ENCODE peak calls at places on chromosomes 5 and 9, in six cellular contexts. I is CD8-positive, alpha-beta memory T cell; M is left lung; J is CD4-positive, alpha-beta memory T cell; U is H1; E is neuronal stem cell. F is an unnamed sample. For H3K36me3, the result is how much of the 10 kb centered on the place peaks cover.

GRCh38 chr9:91778031-91778430 is 172.0 kb downstream of the ROR2 start:
- DNase-seq in I (no peak), M (no peak), J (no peak), U (no peak), E (no peak), F (no peak)

GRCh38 chr5:79886456-79886855 is 104.6 kb downstream of the MTX3 start:
- DNase-seq in I (no peak), M (no peak), J (no peak), U (no peak), E (no peak), F (no peak)

GRCh38 chr5:121399879-121400278 is 451.8 kb upstream of the FTMT start:
- DNase-seq in I (no peak), M (no peak), J (no peak), U (no peak), E (no peak), F (no peak)

GRCh38 chr5:142716963-142717362 is 31.1 kb upstream of the FGF1 start:
- DNase-seq in I (no peak), M (peak), J (peak), U (no peak), E (no peak), F (no peak)

GRCh38 chr5:10701567-10702039 is 59.4 kb downstream of the DAP start:
- DNase-seq in I (no peak), M (no peak), J (no peak), U (peak), E (peak), F (peak)

GRCh38 chr5:60295423-60295822 is 401.9 kb upstream of the PDE4D start:
- DNase-seq in I (no peak), M (no peak), J (no peak), U (peak), E (peak), F (no peak)

GRCh38 chr9:83706703-83707517 is 848 bp downstream of the UBQLN1 start:
- DNase-seq in I (peak), M (peak), J (peak), U (peak), E (peak), F (peak)

GRCh38 chr9:82574911-82575310 is 488.0 kb downstream of the RASEF start:
- DNase-seq in I (no peak), M (no peak), J (no peak), U (no peak), E (no peak), F (no peak)

GRCh38 chr5:116964438-116964837 is 389.8 kb upstream of the SEMA6A start:
- DNase-seq in I (no peak), M (no peak), J (no peak), U (no peak), E (no peak), F (no peak)

GRCh38 chr5:31581498-31582099 is 49.5 kb downstream of the C5orf22 start:
- DNase-seq in I (no peak), M (no peak), J (peak), U (no peak), E (peak), F (peak)

GRCh38 chr9:124779368-124780059 is 2.6 kb downstream of the OLFML2A start:
- DNase-seq in I (no peak), M (no peak), J (no peak), U (peak), E (no peak), F (no peak)

GRCh38 chr9:111030492-111030891 is 7.8 kb downstream of the LPAR1 start:
- DNase-seq in I (no peak), M (no peak), J (no peak), U (no peak), E (no peak), F (no peak)

GRCh38 chr9:129287595-129288305 is 109.7 kb upstream of the IER5L start:
- DNase-seq in I (no peak), M (peak), J (no peak), U (peak), E (no peak), F (no peak)

GRCh38 chr5:143539742-143540141 is 136.3 kb upstream of the NR3C1 start:
- DNase-seq in I (no peak), M (no peak), J (no peak), U (no peak), E (no peak), F (no peak)

GRCh38 chr9:36319806-36320205 is 61.6 kb upstream of the GNE start:
- DNase-seq in I (no peak), M (peak), J (no peak), U (no peak), E (no peak), F (no peak)

GRCh38 chr5:180120221-180121101 is 48.9 kb upstream of the RNF130 start:
- DNase-seq in I (no peak), M (peak), J (no peak), U (no peak), E (no peak), F (no peak)

GRCh38 chr9:76336027-76336426 is 58.2 kb downstream of the RFK start:
- DNase-seq in I (no peak), M (no peak), J (no peak), U (no peak), E (no peak), F (no peak)

GRCh38 chr5:104859437-104859836 is 1296.8 kb upstream of the NUDT12 start:
- DNase-seq in I (no peak), M (no peak), J (no peak), U (no peak), E (no peak), F (no peak)

GRCh38 chr9:133837644-133838597 is 99.8 kb upstream of the SARDH start:
- DNase-seq in I (no peak), M (no peak), J (no peak), U (no peak), E (peak), F (no peak)

GRCh38 chr5:166341708-166342329 is 1949.6 kb upstream of the WWC1 start:
- DNase-seq in I (no peak), M (no peak), J (no peak), U (no peak), E (no peak), F (no peak)

GRCh38 chr9:129458155-129458661 is 162.7 kb downstream of the C9orf50 start:
- DNase-seq in I (peak), M (peak), J (peak), U (no peak), E (no peak), F (no peak)

GRCh38 chr5:181260720-181261319 is at the start of gene TRIM52:
- DNase-seq in I (peak), M (peak), J (peak), U (peak), E (peak), F (peak)

GRCh38 chr9:69549310-69550202 is 122.6 kb downstream of the APBA1 start:
- DNase-seq in I (no peak), M (no peak), J (peak), U (no peak), E (no peak), F (no peak)

GRCh38 chr5:146291421-146292074 is 47.1 kb upstream of the POU4F3 start:
- DNase-seq in I (no peak), M (no peak), J (peak), U (no peak), E (peak), F (peak)

GRCh38 chr5:142013734-142014495 is 1.1 kb upstream of the GNPDA1 start:
- DNase-seq in I (no peak), M (peak), J (no peak), U (no peak), E (no peak), F (no peak)

GRCh38 chr9:112078432-112078831 is 96.7 kb downstream of the SUSD1 start:
- DNase-seq in I (no peak), M (no peak), J (no peak), U (no peak), E (no peak), F (no peak)

GRCh38 chr5:61366841-61367240 is 34.8 kb downstream of the ZSWIM6 start:
- DNase-seq in I (no peak), M (no peak), J (no peak), U (no peak), E (no peak), F (no peak)

GRCh38 chr5:107376546-107377276 is 294.0 kb downstream of the EFNA5 start:
- DNase-seq in I (no peak), M (no peak), J (no peak), U (no peak), E (no peak), F (no peak)

GRCh38 chr5:167451091-167451490 is 840.4 kb upstream of the WWC1 start:
- DNase-seq in I (no peak), M (no peak), J (no peak), U (no peak), E (no peak), F (no peak)

GRCh38 chr9:37486616-37487544 is 1.1 kb downstream of the POLR1E start:
- DNase-seq in I (no peak), M (no peak), J (no peak), U (no peak), E (no peak), F (no peak)

GRCh38 chr9:37495571-37495970 is 9.8 kb downstream of the POLR1E start:
- DNase-seq in I (no peak), M (no peak), J (no peak), U (no peak), E (no peak), F (no peak)

GRCh38 chr9:37496020-37496419 is 10.3 kb downstream of the POLR1E start:
- DNase-seq in I (no peak), M (no peak), J (no peak), U (no peak), E (no peak), F (no peak)

GRCh38 chr9:37497320-37497719 is 11.6 kb downstream of the POLR1E start:
- DNase-seq in I (no peak), M (no peak), J (no peak), U (no peak), E (no peak), F (no peak)

GRCh38 chr9:37491939-37492338 is 6.2 kb downstream of the POLR1E start:
- DNase-seq in I (no peak), M (no peak), J (no peak), U (no peak), E (no peak), F (no peak)
- H3K36me3 ChIP-seq in I (under half), M (half or more), J (half or more), U (half or more), E (half or more), F (half or more)

DNA sequence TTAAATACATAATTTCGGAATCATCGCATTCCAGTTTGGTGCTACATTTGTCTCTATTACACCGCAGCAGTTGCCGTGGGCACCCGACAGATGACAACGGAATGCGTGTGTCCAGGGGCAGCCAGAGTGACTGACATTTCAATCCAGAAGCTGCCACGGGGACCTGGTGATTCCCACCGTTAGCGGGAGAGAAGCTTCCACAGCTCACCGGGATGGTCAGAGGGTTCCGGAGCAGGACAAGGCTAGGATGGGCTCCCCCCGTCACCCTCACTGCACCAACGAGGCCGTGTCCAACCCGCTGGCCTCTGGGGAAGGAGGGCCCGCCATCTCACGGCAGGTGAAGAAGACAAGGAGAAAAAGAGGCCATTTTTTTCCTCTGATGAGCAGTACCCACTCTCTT is 86.8 kb downstream of the GTF3C4 start:
- DNase-seq in I (no peak), M (no peak), J (no peak), U (no peak), E (no peak), F (no peak)
- H3K36me3 ChIP-seq in I (under half), M (under half), J (under half), U (under half), E (under half), F (under half)

DNA sequence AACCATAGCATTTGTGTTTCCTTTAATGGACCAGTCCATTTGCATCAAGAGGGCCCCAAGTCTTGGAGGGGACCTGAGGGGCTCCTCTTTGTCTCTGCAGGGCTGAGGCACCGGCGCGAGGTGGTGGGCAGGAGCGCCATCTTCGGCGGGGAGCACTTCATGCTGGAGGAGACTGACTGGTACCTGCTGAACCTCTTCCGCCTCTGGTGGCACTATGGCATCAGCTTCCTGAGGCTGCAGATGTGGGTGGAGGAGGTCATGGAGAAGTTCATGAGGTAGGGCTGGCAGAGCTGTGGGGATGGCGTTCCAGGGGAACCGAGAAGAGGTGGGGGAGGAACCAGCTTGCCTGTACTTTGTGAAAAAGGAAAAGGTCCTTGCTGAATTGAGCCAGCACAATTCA is 6.1 kb downstream of the PCYOX1L start:
- DNase-seq in I (no peak), M (no peak), J (no peak), U (no peak), E (no peak), F (no peak)
- H3K36me3 ChIP-seq in I (under half), M (under half), J (under half), U (under half), E (under half), F (under half)

GRCh38 chr5:643351-643801 is 31.2 kb downstream of the CEP72 start:
- DNase-seq in I (no peak), M (no peak), J (no peak), U (no peak), E (no peak), F (no peak)
- H3K36me3 ChIP-seq in I (under half), M (half or more), J (under half), U (under half), E (half or more), F (under half)

GRCh38 chr5:98877600-98877999 is 51.2 kb downstream of the CHD1 start:
- DNase-seq in I (no peak), M (no peak), J (no peak), U (no peak), E (no peak), F (no peak)

DNA sequence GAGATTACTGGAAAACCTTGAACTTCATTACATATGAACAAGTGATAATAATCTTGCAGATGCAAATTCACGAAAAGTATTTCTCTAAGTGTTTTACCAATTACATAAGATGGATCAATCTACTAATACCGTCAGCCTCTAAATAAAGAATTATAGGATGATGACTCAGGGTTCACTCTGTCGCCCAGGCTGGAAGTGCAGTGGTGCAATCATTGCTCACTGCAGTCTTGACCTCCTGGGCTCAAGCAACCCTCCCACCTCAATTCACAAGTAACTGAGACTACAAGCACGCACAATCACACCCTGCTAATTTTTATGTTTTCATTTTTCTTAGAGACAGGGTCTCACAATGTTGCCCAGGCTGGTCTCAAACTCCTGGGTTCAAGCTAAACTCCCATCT is 56.1 kb downstream of the CHD1 start:
- DNase-seq in I (no peak), M (no peak), J (no peak), U (no peak), E (no peak), F (no peak)
- H3K36me3 ChIP-seq in I (half or more), M (half or more), J (half or more), U (under half), E (half or more), F (half or more)

DNA sequence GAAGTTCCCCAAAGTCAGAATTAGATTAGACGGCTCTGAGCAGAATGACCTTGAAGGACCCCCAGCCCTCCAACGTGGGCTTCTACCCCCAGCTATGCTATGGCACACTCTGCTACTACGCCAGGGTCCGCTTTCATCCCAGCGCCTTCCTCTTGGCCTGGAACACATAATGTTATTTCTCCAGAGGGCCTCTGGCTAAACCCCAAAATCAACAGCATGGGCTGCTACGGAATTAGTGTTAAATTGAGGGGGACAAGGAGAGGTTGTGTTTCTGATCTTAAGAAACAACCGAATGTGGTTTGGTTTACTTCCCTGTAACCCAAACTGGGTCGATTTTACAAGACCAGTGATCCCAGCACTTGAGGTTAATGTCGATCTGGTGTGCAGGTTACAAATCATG is 97.1 kb downstream of the ZNF618 start:
- DNase-seq in I (no peak), M (no peak), J (no peak), U (no peak), E (no peak), F (no peak)
- H3K36me3 ChIP-seq in I (under half), M (under half), J (under half), U (under half), E (under half), F (under half)

GRCh38 chr5:55410840-55411239 is 103.1 kb downstream of the MTREX start:
- DNase-seq in I (no peak), M (no peak), J (no peak), U (no peak), E (no peak), F (no peak)

GRCh38 chr5:55415071-55415470 is 107.3 kb downstream of the MTREX start:
- DNase-seq in I (no peak), M (no peak), J (no peak), U (no peak), E (no peak), F (no peak)

GRCh38 chr5:55416306-55416705 is 108.5 kb downstream of the MTREX start:
- DNase-seq in I (no peak), M (no peak), J (no peak), U (no peak), E (no peak), F (no peak)

GRCh38 chr5:55411881-55412280 is 104.1 kb downstream of the MTREX start:
- DNase-seq in I (no peak), M (no peak), J (no peak), U (no peak), E (no peak), F (no peak)

GRCh38 chr5:55413644-55414043 is 105.9 kb downstream of the MTREX start:
- DNase-seq in I (no peak), M (no peak), J (no peak), U (no peak), E (no peak), F (no peak)
- H3K36me3 ChIP-seq in I (under half), M (half or more), J (under half), U (under half), E (half or more), F (half or more)

DNA sequence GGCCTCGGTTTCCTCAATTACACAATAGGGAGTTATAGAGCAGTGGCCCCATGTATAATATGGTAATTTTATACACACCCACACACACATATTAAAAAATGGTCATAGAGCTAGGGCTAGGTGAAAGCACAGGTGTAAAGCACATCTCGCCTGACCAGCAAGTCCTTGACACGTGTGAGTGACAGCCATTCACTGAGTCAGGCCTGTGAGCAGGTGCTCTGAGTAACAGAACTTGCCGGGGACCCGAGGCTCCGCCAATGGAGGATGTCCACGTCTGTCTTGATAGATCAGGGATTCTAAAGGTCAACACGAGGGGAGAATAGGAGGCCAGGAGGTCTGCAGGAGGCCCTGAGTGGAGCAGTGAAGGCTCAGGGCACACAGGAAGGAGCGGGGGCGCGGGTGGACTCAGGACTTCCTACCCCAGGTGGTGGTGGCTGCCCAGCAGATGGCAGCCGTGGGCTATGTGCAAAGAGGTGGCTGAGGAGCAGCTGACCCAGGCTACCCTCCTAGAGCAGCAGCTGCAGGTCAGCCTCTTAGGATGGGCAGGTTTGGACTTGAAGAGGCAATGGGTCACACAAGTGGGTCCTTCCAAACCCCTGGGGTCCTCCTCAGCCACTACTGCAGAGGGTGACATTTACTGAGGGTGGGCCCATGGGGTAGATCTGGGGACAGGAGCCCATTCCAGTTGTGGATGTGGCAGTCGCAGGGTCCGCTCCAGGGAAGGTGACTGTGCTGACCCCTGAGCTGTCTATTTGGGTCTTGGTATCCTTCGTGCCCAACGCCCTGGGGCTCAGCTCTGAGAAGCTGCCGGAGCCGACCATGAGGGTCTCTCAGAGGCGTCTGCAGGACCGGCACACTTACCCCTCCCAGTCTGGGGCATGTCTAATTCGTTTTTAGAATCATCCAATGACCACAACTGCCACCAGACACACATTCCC is 45.9 kb downstream of the PRRT1B start:
- DNase-seq in I (peak), M (peak), J (peak), U (peak), E (peak), F (peak)
- H3K36me3 ChIP-seq in I (under half), M (half or more), J (half or more), U (under half), E (half or more), F (under half)

GRCh38 chr5:139278540-139279274 is 14.8 kb upstream of the MATR3 start:
- DNase-seq in I (no peak), M (no peak), J (no peak), U (no peak), E (no peak), F (no peak)

GRCh38 chr5:139284295-139284694 is 9.2 kb upstream of the MATR3 start:
- DNase-seq in I (no peak), M (no peak), J (no peak), U (peak), E (no peak), F (no peak)

GRCh38 chr5:139285651-139286392 is 7.7 kb upstream of the MATR3 start:
- DNase-seq in I (no peak), M (no peak), J (no peak), U (no peak), E (no peak), F (no peak)

GRCh38 chr5:139283252-139284166 is 10.0 kb upstream of the MATR3 start:
- DNase-seq in I (no peak), M (no peak), J (no peak), U (peak), E (no peak), F (no peak)

GRCh38 chr5:139282195-139282557 is 11.4 kb upstream of the MATR3 start:
- DNase-seq in I (no peak), M (no peak), J (no peak), U (no peak), E (no peak), F (no peak)
- H3K36me3 ChIP-seq in I (under half), M (half or more), J (under half), U (half or more), E (half or more), F (under half)